ENCODE peak calls at places on chromosomes 12 and 14, in four cellular contexts. K, S, P and L are unnamed samples.

GRCh38 chr12:93363854-93364297 is 13.8 kb upstream of the NUDT4 start:
- DNase-seq in K (no peak), S (no peak), P (no peak), L (no peak)

GRCh38 chr12:115988629-115989563 is 288.6 kb downstream of the MED13L start:
- DNase-seq in K (no peak), S (no peak), P (no peak), L (no peak)

GRCh38 chr14:100108042-100108825 is 43.0 kb downstream of the EVL start:
- DNase-seq in K (peak; percentile 87), S (peak; percentile 47), P (peak; percentile 81), L (peak; percentile 85)

GRCh38 chr12:1496162-1496925 is 98.0 kb downstream of the FBXL14 start:
- DNase-seq in K (no peak), S (no peak), P (no peak), L (no peak)

GRCh38 chr12:132456944-132457495 is 32.9 kb upstream of the FBRSL1 start:
- DNase-seq in K (no peak), S (no peak), P (no peak), L (no peak)

GRCh38 chr12:62660763-62661162 is 194.1 kb downstream of the MON2 start:
- DNase-seq in K (peak; percentile 46), S (no peak), P (no peak), L (no peak)

GRCh38 chr12:32357601-32358249 is 41.6 kb upstream of the FGD4 start:
- DNase-seq in K (no peak), S (no peak), P (no peak), L (no peak)

GRCh38 chr14:23076785-23077408 is 18.0 kb downstream of the ACIN1 start:
- DNase-seq in K (no peak), S (no peak), P (no peak), L (no peak)

GRCh38 chr12:121858318-121858661 is 369 bp downstream of the HPD start:
- DNase-seq in K (no peak), S (no peak), P (no peak), L (no peak)

GRCh38 chr12:3225796-3226180 is 148.6 kb downstream of the TSPAN9 start:
- DNase-seq in K (no peak), S (no peak), P (no peak), L (no peak)

GRCh38 chr14:99879401-99880295 is 86.4 kb downstream of the EML1 start:
- DNase-seq in K (peak; percentile 30), S (no peak), P (no peak), L (peak; percentile 57)

GRCh38 chr12:95336387-95337067 is 118.9 kb downstream of the VEZT start:
- DNase-seq in K (peak; percentile 55), S (peak; percentile 24), P (no peak), L (peak; percentile 77)

GRCh38 chr14:39080886-39081285 is 22.1 kb downstream of the SEC23A start:
- DNase-seq in K (no peak), S (no peak), P (no peak), L (no peak)

GRCh38 chr12:57454566-57455373 is at the start of gene INHBE:
- DNase-seq in K (no peak), S (peak; percentile 81), P (no peak), L (peak; percentile 67)

GRCh38 chr12:116222358-116222757 is 55.1 kb downstream of the MED13L start:
- DNase-seq in K (peak; percentile 49), S (peak; percentile 33), P (no peak), L (no peak)

GRCh38 chr14:79629891-79630560 is 581.3 kb downstream of the DIO2 start:
- DNase-seq in K (no peak), S (no peak), P (no peak), L (no peak)

GRCh38 chr12:59383426-59383822 is 212.4 kb upstream of the SLC16A7 start:
- DNase-seq in K (no peak), S (no peak), P (no peak), L (no peak)

GRCh38 chr14:100285021-100285912 is 21.0 kb downstream of the SLC25A29 start:
- DNase-seq in K (peak; percentile 85), S (peak; percentile 84), P (peak; percentile 68), L (peak; percentile 97)